ENCODE peak calls at places on chromosomes 1 and 21, in seven cellular contexts. M is GM10248; D is mesenchymal stem cell; J is SK-N-SH; E is HS-27A; K is Kasumi-1; G is activated CD4-positive, alpha-beta T cell treated with anti-CD3 and anti-CD28 coated beads for 48 hours. F is an unnamed sample.

GRCh38 chr1:154870734-154871133 is 653 bp upstream of the KCNN3 start:
- DNase-seq in M (no peak), D (no peak), J (no peak), E (no peak), K (no peak), G (no peak), F (no peak)

GRCh38 chr1:110606784-110607662 is 865 bp upstream of the KCNA2 start:
- DNase-seq in M (no peak), D (no peak), J (peak; percentile 70), E (no peak), K (no peak), G (peak; percentile 24), F (no peak)

GRCh38 chr1:216332462-216332861 is 90.8 kb downstream of the USH2A start:
- DNase-seq in M (no peak), D (no peak), J (no peak), E (no peak), K (no peak), G (no peak), F (no peak)

GRCh38 chr1:66476774-66477173 is 57.2 kb upstream of the SGIP1 start:
- DNase-seq in M (no peak), D (no peak), J (no peak), E (no peak), K (no peak), G (no peak), F (no peak)

GRCh38 chr1:66166746-66167145 is 367.2 kb upstream of the SGIP1 start:
- DNase-seq in M (no peak), D (no peak), J (no peak), E (no peak), K (no peak), G (no peak), F (no peak)

GRCh38 chr1:243730499-243731150 is 119.4 kb downstream of the AKT3 start:
- DNase-seq in M (no peak), D (no peak), J (no peak), E (no peak), K (no peak), G (no peak), F (no peak)

GRCh38 chr1:47184771-47185677 is 4.8 kb downstream of the PDZK1IP1 start:
- DNase-seq in M (no peak), D (no peak), J (peak; percentile 1), E (no peak), K (no peak), G (no peak), F (peak; percentile 70)

GRCh38 chr1:172359531-172359991 is 60.9 kb upstream of the C1orf105 start:
- DNase-seq in M (no peak), D (peak; percentile 66), J (no peak), E (no peak), K (no peak), G (no peak), F (no peak)

GRCh38 chr1:95117207-95118018 is at the start of gene TLCD4:
- DNase-seq in M (peak; percentile 42), D (peak; percentile 44), J (peak; percentile 88), E (peak; percentile 39), K (no peak), G (peak; percentile 31), F (peak; percentile 85)

GRCh38 chr1:107430540-107431228 is 289.8 kb downstream of the NTNG1 start:
- DNase-seq in M (peak; percentile 25), D (peak; percentile 4), J (peak; percentile 12), E (no peak), K (peak; percentile 47), G (peak; percentile 22), F (no peak)

GRCh38 chr1:227896710-227897655 is 50.7 kb downstream of the WNT9A start:
- DNase-seq in M (no peak), D (no peak), J (no peak), E (no peak), K (no peak), G (peak; percentile 1), F (peak; percentile 78)

GRCh38 chr1:58839871-58840835 is 56.3 kb upstream of the JUN start:
- DNase-seq in M (no peak), D (no peak), J (no peak), E (no peak), K (no peak), G (no peak), F (no peak)

GRCh38 chr1:49864597-49864996 is 159.2 kb downstream of the AGBL4 start:
- DNase-seq in M (no peak), D (no peak), J (no peak), E (no peak), K (no peak), G (no peak), F (no peak)

GRCh38 chr1:55479970-55480369 is 264.8 kb upstream of the USP24 start:
- DNase-seq in M (no peak), D (no peak), J (no peak), E (no peak), K (no peak), G (no peak), F (no peak)

GRCh38 chr1:13700521-13701273 is 709 bp downstream of the PRDM2 start:
- DNase-seq in M (peak; percentile 64), D (peak; percentile 30), J (no peak), E (no peak), K (peak; percentile 31), G (peak; percentile 53), F (no peak)

GRCh38 chr1:162016616-162017015 is 7.1 kb downstream of the OLFML2B start:
- DNase-seq in M (no peak), D (no peak), J (no peak), E (no peak), K (no peak), G (no peak), F (no peak)

GRCh38 chr1:34867421-34867820 is 7.9 kb upstream of the SMIM12 start:
- DNase-seq in M (no peak), D (no peak), J (no peak), E (no peak), K (peak; percentile 76), G (no peak), F (no peak)

GRCh38 chr21:26683996-26684395 is 110.9 kb upstream of the CYYR1 start:
- DNase-seq in M (no peak), D (no peak), J (no peak), E (no peak), K (no peak), G (no peak), F (no peak)

GRCh38 chr1:36342426-36343185 is 19.2 kb upstream of the EVA1B start:
- DNase-seq in M (peak; percentile 71), D (peak; percentile 67), J (peak; percentile 77), E (peak; percentile 82), K (peak; percentile 39), G (peak; percentile 63), F (no peak)

GRCh38 chr1:163066686-163067085 is 2.5 kb upstream of the RGS4 start:
- DNase-seq in M (no peak), D (no peak), J (no peak), E (no peak), K (no peak), G (no peak), F (no peak)

GRCh38 chr1:27416387-27417111 is 24.1 kb downstream of the GPR3 start:
- DNase-seq in M (no peak), D (peak; percentile 87), J (peak; percentile 45), E (no peak), K (peak; percentile 75), G (peak; percentile 67), F (no peak)

GRCh38 chr1:40132383-40133121 is 28.6 kb upstream of the RLF start:
- DNase-seq in M (no peak), D (no peak), J (peak; percentile 38), E (no peak), K (no peak), G (no peak), F (no peak)

GRCh38 chr1:56334027-56334426 is 245.3 kb downstream of the PLPP3 start:
- DNase-seq in M (no peak), D (no peak), J (no peak), E (no peak), K (no peak), G (no peak), F (no peak)

GRCh38 chr1:64246294-64246917 is 43.0 kb downstream of the UBE2U start:
- DNase-seq in M (peak; percentile 31), D (peak; percentile 56), J (peak; percentile 25), E (no peak), K (peak; percentile 67), G (no peak), F (no peak)

GRCh38 chr1:6425671-6426070 is 1.1 kb downstream of the ESPN start:
- DNase-seq in M (no peak), D (no peak), J (no peak), E (no peak), K (no peak), G (no peak), F (no peak)

GRCh38 chr1:40039245-40039756 is 1.2 kb upstream of the CAP1 start:
- DNase-seq in M (no peak), D (peak; percentile 68), J (no peak), E (no peak), K (peak; percentile 81), G (no peak), F (no peak)

GRCh38 chr21:17667256-17667655 is 54.6 kb upstream of the BTG3 start:
- DNase-seq in M (no peak), D (no peak), J (no peak), E (no peak), K (no peak), G (no peak), F (no peak)

GRCh38 chr1:32801096-32801713 is 16.0 kb downstream of the YARS1 start:
- DNase-seq in M (no peak), D (peak; percentile 31), J (no peak), E (no peak), K (no peak), G (peak; percentile 44), F (no peak)